ENCODE peak calls at places on chromosomes 3 and 15, in seven cellular contexts. K is IMR-90, B is neuronal stem cell, M is trophoblast cell, U is mesendoderm, W is H9, L is H1. Z is an unnamed sample.

GRCh38 chr3:129577925-129578742 is 28.3 kb downstream of the PLXND1 start:
- DNase-seq in W (no peak), K (no peak), M (peak; percentile 9), L (no peak), U (no peak), B (no peak), Z (no peak)

GRCh38 chr3:193702967-193703366 is 110.0 kb downstream of the OPA1 start:
- DNase-seq in K (peak; percentile 65), U (no peak), L (no peak), M (no peak), W (no peak), B (no peak), Z (no peak)

GRCh38 chr15:57559875-57560274 is 31.8 kb upstream of the MYZAP start:
- DNase-seq in M (peak; percentile 87), U (peak; percentile 71), W (peak; percentile 77), L (peak; percentile 59), K (no peak), B (peak; percentile 64), Z (peak; percentile 40)

GRCh38 chr15:48424076-48424475 is 92.8 kb downstream of the DUT start:
- DNase-seq in B (no peak), L (no peak), W (no peak), K (peak; percentile 72), U (peak; percentile 33), M (peak; percentile 51), Z (peak; percentile 68)

GRCh38 chr3:22996926-22997600 is 206.1 kb upstream of the UBE2E2 start:
- DNase-seq in K (no peak), U (peak; percentile 54), L (no peak), W (no peak), B (no peak), M (no peak), Z (no peak)

GRCh38 chr3:69386535-69387385 is 872 bp upstream of the FRMD4B start:
- DNase-seq in B (no peak), K (no peak), L (no peak), M (no peak), W (no peak), U (no peak), Z (no peak)

GRCh38 chr3:124574012-124574411 is 156.2 kb upstream of the UMPS start:
- DNase-seq in L (no peak), K (no peak), W (no peak), M (no peak), B (no peak), U (no peak), Z (no peak)

GRCh38 chr3:72270072-72270611 is 485.2 kb upstream of the PROK2 start:
- DNase-seq in L (no peak), W (no peak), U (peak; percentile 88), K (peak; percentile 96), M (peak; percentile 86), B (no peak), Z (peak; percentile 98)

GRCh38 chr15:101167366-101167790 is 84.5 kb downstream of the CHSY1 start:
- DNase-seq in M (no peak), L (no peak), B (no peak), W (no peak), U (no peak), K (peak; percentile 50), Z (no peak)

GRCh38 chr15:95644476-95644875 is 686.0 kb upstream of the NR2F2 start:
- DNase-seq in W (no peak), B (no peak), U (no peak), L (no peak), K (no peak), M (no peak), Z (no peak)

GRCh38 chr3:46844851-46845250 is 18.4 kb downstream of the MYL3 start:
- DNase-seq in W (no peak), K (no peak), M (no peak), B (no peak), U (peak; percentile 89), L (no peak), Z (no peak)

GRCh38 chr3:153631664-153632063 is 469.6 kb downstream of the RAP2B start:
- DNase-seq in U (no peak), L (no peak), K (no peak), W (no peak), M (no peak), B (no peak), Z (no peak)

GRCh38 chr3:153633407-153633806 is 471.4 kb downstream of the RAP2B start:
- DNase-seq in K (no peak), W (no peak), B (no peak), M (no peak), U (no peak), L (no peak), Z (no peak)

GRCh38 chr3:153639634-153640033 is 477.6 kb downstream of the RAP2B start:
- DNase-seq in K (no peak), U (no peak), M (no peak), B (no peak), L (no peak), W (no peak), Z (no peak)

GRCh38 chr3:153634683-153635082 is 472.7 kb downstream of the RAP2B start:
- DNase-seq in B (no peak), W (no peak), U (no peak), K (no peak), M (no peak), L (no peak), Z (no peak)
- H3K27ac ChIP-seq in B (no peak overlapping the region), W (no peak overlapping the region), U (peak overlapping the region; percentile 22), K (no peak overlapping the region), M (no peak overlapping the region), L (no peak overlapping the region), Z (no peak overlapping the region)

GRCh38 chr15:65551183-65551582 is 20.9 kb downstream of the HACD3 start:
- DNase-seq in B (no peak), L (no peak), W (no peak), M (no peak), K (no peak), U (no peak), Z (no peak)
- H2BK120ac ChIP-seq in B (no peak overlapping the region), L (no peak overlapping the region), W (no peak overlapping the region), M (no peak overlapping the region), K (no peak overlapping the region), U (no peak overlapping the region), Z (no peak overlapping the region)

GRCh38 chr3:105351821-105352220 is 14.9 kb upstream of the ALCAM start:
- DNase-seq in K (peak; percentile 77), W (no peak), U (no peak), B (no peak), L (no peak), M (peak; percentile 45), Z (peak; percentile 35)
- H3K27ac ChIP-seq in K (no peak overlapping the region), W (no peak overlapping the region), U (no peak overlapping the region), B (no peak overlapping the region), L (no peak overlapping the region), M (no peak overlapping the region), Z (no peak overlapping the region)

GRCh38 chr3:104960579-104960978 is 406.1 kb upstream of the ALCAM start:
- DNase-seq in U (no peak), K (no peak), M (no peak), L (no peak), B (no peak), W (no peak), Z (no peak)

GRCh38 chr3:104952587-104952986 is 414.1 kb upstream of the ALCAM start:
- DNase-seq in L (no peak), M (no peak), B (no peak), W (no peak), U (no peak), K (peak; percentile 88), Z (peak; percentile 71)

GRCh38 chr3:104951426-104951825 is 415.3 kb upstream of the ALCAM start:
- DNase-seq in K (peak; percentile 38), W (no peak), M (no peak), B (no peak), U (no peak), L (no peak), Z (peak; percentile 17)

GRCh38 chr3:104952160-104952559 is 414.5 kb upstream of the ALCAM start:
- DNase-seq in M (no peak), U (no peak), L (no peak), B (no peak), W (no peak), K (no peak), Z (no peak)

GRCh38 chr3:104956620-104957345 is 409.9 kb upstream of the ALCAM start:
- DNase-seq in M (no peak), K (no peak), W (peak; percentile 36), B (no peak), L (no peak), U (no peak), Z (no peak)
- H2BK120ac ChIP-seq in M (no peak overlapping the region), K (peak overlapping the region; percentile 24), W (no peak overlapping the region), B (no peak overlapping the region), L (no peak overlapping the region), U (no peak overlapping the region), Z (no peak overlapping the region)

DNA sequence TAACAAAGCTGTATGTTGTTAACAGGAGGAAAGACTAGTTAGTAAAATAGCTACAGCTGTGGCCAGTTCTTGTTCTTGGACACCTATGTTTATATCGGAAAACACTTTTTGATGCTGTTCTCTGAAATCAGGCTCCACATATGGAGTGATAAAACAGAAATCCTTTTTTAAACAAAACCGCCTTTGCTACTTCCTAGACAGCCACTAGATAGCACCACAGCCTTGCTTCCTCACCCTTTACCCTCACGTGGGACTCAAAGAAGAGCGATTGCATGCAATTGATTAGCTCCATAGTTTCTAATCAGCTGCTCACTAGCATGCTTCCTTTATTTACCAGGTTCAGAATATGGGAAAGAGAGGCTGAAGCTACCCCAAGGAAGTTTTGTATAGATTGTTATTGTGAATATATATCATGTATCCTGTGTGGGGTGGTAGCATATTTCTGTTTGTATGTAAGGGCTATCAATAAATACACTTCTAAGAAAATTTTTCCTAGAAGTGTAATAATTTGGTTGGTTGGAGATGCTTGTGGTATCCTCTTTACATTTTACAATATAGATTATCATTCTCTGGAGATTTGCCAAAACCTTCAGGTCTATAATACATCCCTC is 4.3 kb upstream of the MTFMT start:
- DNase-seq in W (no peak), B (no peak), L (no peak), U (peak; percentile 59), K (peak; percentile 66), M (no peak), Z (peak; percentile 71)
- H3K27ac ChIP-seq in W (no peak overlapping the region), B (no peak overlapping the region), L (no peak overlapping the region), U (no peak overlapping the region), K (no peak overlapping the region), M (no peak overlapping the region), Z (no peak overlapping the region)